ENCODE peak calls at places on chromosome 18, in five cellular contexts. M is H1, C is SK-N-SH, O is HepG2, L is K562. U is an unnamed sample.

GRCh38 chr18:26813043-26813442 is 52.5 kb downstream of the AQP4 start:
- DNase-seq in M (no peak), C (peak), L (no peak), O (peak), U (peak)

GRCh38 chr18:75247601-75248421 is 37.2 kb downstream of the TSHZ1 start:
- DNase-seq in L (no peak), M (no peak), O (peak), C (no peak), U (no peak)

GRCh38 chr18:9877655-9878014 is 8.1 kb upstream of the TXNDC2 start:
- DNase-seq in M (no peak), C (no peak), L (no peak), O (no peak), U (no peak)

GRCh38 chr18:11761553-11761952 is 72.5 kb downstream of the GNAL start:
- DNase-seq in M (no peak), L (peak), O (peak), C (no peak), U (no peak)

GRCh38 chr18:9356969-9357368 is 22.4 kb downstream of the TWSG1 start:
- DNase-seq in M (no peak), O (no peak), C (no peak), L (no peak), U (no peak)

GRCh38 chr18:36775396-36775795 is 53.4 kb downstream of the TPGS2 start:
- DNase-seq in O (no peak), M (no peak), L (no peak), C (no peak), U (no peak)

GRCh38 chr18:42706618-42707017 is 408.9 kb downstream of the RIT2 start:
- DNase-seq in L (no peak), O (no peak), M (no peak), C (no peak), U (no peak)

GRCh38 chr18:48750485-48751175 is 200.1 kb downstream of the SMAD7 start:
- DNase-seq in C (no peak), L (no peak), O (no peak), M (no peak), U (no peak)

GRCh38 chr18:23826850-23827620 is 137.8 kb downstream of the LAMA3 start:
- DNase-seq in C (no peak), M (no peak), L (no peak), O (no peak), U (no peak)

GRCh38 chr18:44887227-44887631 is 206.5 kb downstream of the SETBP1 start:
- DNase-seq in M (no peak), O (no peak), L (no peak), C (no peak), U (peak)

GRCh38 chr18:31424383-31424988 is 23.1 kb upstream of the DSG3 start:
- DNase-seq in C (peak), O (peak), L (peak), M (peak), U (no peak)

GRCh38 chr18:33483908-33484307 is 43.4 kb upstream of the CCDC178 start:
- DNase-seq in L (no peak), C (no peak), O (no peak), M (no peak), U (no peak)

GRCh38 chr18:902179-902718 is 2.4 kb upstream of the ADCYAP1 start:
- DNase-seq in O (no peak), M (no peak), C (no peak), L (no peak), U (no peak)

GRCh38 chr18:44392933-44393332 is 287.8 kb upstream of the SETBP1 start:
- DNase-seq in L (no peak), C (no peak), O (no peak), M (no peak), U (no peak)

GRCh38 chr18:30687501-30687900 is 355.0 kb downstream of the DSC3 start:
- DNase-seq in M (no peak), L (no peak), C (no peak), O (no peak), U (no peak)

GRCh38 chr18:48831802-48832201 is 119.0 kb downstream of the SMAD7 start:
- DNase-seq in L (no peak), C (no peak), M (no peak), O (no peak), U (no peak)

GRCh38 chr18:50117876-50118275 is 77.1 kb downstream of the MYO5B start:
- DNase-seq in M (no peak), L (no peak), O (no peak), C (no peak), U (no peak)

GRCh38 chr18:79521806-79522205 is 126.1 kb downstream of the NFATC1 start:
- DNase-seq in C (no peak), M (no peak), L (no peak), O (no peak), U (no peak)

GRCh38 chr18:49052891-49053644 is 102.3 kb upstream of the SMAD7 start:
- DNase-seq in O (no peak), L (no peak), M (no peak), C (peak), U (no peak)

GRCh38 chr18:3690682-3691066 is 240.7 kb downstream of the TGIF1 start:
- DNase-seq in O (no peak), L (no peak), C (no peak), M (no peak), U (no peak)

GRCh38 chr18:11259421-11259820 is 110.1 kb upstream of the PIEZO2 start:
- DNase-seq in C (peak), L (no peak), M (no peak), O (no peak), U (no peak)

GRCh38 chr18:48955528-48956261 is 4.9 kb upstream of the SMAD7 start:
- DNase-seq in C (no peak), L (no peak), O (no peak), M (no peak), U (no peak)

GRCh38 chr18:36780748-36781147 is 48.1 kb downstream of the TPGS2 start:
- DNase-seq in M (no peak), O (no peak), C (no peak), L (no peak), U (no peak)

GRCh38 chr18:68244786-68245185 is 470.1 kb downstream of the TMX3 start:
- DNase-seq in M (no peak), L (no peak), O (no peak), C (no peak), U (no peak)

GRCh38 chr18:71028285-71028762 is 739.5 kb downstream of the SOCS6 start:
- DNase-seq in M (no peak), O (no peak), L (no peak), C (peak), U (no peak)
- TF ChIP-seq TAF1 in M (no peak), O (no peak), L (no peak), C (no peak), U (no peak)

DNA sequence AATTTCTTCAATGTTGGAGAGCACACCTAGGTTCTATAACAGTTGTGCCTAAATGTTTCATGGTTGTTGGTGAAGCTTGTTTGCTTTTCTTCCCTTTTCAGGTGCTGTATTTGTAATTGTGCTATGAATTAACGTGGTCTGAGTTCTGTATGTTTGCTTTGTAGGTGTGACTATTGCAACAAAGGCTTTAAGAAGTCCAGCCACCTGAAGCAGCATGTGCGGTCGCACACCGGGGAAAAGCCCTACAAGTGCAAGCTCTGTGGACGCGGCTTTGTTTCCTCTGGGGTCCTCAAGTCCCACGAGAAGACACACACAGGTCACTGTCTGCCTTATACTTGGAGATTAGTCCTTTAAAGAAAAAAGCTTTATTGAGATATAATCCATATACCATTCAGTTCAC is 91.2 kb downstream of the ZNF236 start:
- DNase-seq in M (no peak), O (no peak), L (no peak), C (no peak), U (no peak)
- TF ChIP-seq TAF1 in M (no peak), O (no peak), L (no peak), C (no peak), U (no peak)

DNA sequence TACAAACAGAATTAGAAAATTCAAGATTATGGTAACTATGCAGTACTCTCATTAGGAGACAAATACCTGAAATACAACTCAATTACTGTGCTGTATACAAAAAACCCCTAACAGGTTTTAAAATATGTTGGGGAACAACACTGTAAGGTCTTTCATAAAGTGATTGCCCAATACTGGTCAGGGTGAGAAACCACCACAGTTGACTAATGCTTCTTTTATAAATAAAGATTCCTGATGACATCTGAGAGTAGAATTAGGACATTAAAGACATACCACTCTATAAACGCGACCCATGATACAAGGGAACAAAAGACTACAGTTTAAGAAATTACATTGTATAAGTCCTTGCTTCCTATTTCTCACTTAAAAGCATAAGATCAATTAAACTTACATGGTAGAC is 52.5 kb downstream of the ZNF521 start:
- DNase-seq in O (no peak), L (no peak), M (no peak), C (no peak), U (no peak)
- TF ChIP-seq TAF1 in O (no peak), L (no peak), M (no peak), C (no peak), U (no peak)

DNA sequence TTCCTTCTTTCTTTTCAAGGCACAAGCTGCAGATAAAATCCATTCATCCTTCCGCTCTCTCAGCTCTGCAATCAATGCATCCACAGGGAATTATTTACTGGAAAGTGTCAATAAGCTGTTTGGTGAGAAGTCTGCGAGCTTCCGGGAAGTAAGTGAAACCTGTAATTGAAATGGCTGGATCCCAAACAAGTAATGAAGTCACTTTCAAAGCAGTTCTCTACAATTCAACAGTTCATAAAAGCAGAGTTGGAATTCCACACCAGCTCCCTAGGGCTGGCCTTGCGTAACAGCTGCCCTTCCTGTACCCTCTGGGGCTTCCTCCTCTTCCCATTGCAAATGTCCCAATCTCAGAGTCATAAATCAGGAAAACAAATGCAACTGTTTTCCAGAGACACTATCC is 9.6 kb downstream of the SERPINB2 start:
- DNase-seq in C (no peak), L (no peak), O (no peak), M (no peak), U (no peak)
- TF ChIP-seq TAF1 in C (no peak), L (no peak), O (no peak), M (no peak), U (no peak)

DNA sequence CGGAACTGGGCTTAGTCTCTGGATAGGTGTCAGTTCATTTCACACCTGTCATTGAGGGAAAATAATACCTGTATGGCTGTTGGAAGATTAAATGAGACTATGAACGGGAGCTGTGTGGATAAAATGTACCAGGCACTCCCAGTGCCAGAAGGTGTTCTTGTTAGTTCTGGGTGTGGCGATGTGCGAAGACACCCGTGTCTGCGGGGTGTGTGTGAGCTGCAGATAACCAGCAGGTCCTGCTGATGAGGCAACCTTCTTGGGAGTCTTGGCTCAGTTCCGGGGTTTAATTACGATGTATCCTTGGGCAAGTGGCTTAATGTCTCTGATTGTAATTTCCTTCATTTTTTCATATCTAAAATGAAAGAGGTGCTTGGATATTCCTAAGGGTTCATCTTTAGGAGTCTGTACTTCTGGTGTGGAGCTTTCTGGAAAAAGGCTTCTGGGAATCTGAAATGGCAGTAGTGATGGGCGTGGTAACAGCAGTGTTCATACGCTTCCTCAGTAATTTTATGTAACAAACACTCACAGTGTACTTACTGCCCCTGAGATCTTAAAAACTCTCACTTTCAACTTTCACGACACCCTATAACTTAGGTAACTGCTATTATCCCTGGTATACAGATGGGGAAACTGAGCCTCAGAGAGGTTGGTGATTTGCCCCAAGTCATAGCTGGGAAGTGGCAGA is 35.0 kb downstream of the NEDD4L start:
- DNase-seq in L (peak), C (no peak), O (no peak), M (no peak), U (no peak)
- TF ChIP-seq TAF1 in L (peak), C (no peak), O (no peak), M (no peak), U (no peak)

DNA sequence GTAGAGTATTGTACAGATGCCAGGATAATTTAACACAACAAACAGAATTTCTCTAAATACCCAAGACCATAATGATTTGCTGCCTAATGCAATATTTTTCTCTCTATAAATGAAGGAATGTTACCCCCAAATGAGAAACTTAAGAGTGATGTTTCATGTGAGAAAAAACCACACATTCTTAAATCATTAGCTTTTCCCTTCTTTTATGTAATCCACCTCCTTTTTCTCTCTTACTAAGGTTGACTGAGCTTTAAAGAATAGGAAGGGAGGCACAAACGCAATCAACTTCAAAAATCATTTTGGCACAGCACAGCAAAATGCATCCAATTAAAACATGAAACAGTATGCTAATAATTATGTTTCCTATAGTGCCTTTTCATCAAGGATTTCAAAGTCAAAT is 698.1 kb upstream of the CDH2 start:
- DNase-seq in O (no peak), M (no peak), L (no peak), C (no peak), U (no peak)
- TF ChIP-seq TAF1 in O (no peak), M (no peak), L (no peak), C (no peak), U (no peak)

DNA sequence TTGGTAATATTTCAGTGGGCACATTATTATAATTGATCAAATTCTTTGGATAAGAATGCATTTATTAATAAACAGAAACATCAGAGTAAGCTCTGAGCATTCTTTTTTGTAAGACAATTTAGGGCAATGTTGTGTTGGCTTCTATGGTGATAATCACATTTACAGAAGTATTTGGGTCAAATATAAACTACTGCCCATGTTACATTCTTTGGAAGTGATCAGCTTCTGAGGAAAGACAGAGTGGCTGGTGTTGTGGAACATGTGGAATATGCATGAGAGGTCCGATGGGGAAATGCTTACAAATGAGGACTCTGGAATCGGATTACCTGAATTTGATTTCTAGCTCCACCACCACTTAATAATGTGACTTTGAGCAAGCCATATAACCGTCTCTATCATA is 19.4 kb downstream of the SERPINB13 start:
- DNase-seq in M (no peak), O (no peak), L (no peak), C (no peak), U (no peak)
- TF ChIP-seq TAF1 in M (no peak), O (no peak), L (no peak), C (no peak), U (no peak)

U was measured in GM12878.